ENCODE peak calls at places on chromosomes 2 and 18, in eight cellular contexts. One of them, this sample, is unnamed.
A peak's percentile ranks its signal among the peaks of the same experiment; 100 is the strongest.

GRCh38 chr2:223747392-223748042 is 89.9 kb downstream of the AP1S3 start:
- DNase-seq in T-helper 17 cell: no peak
- DNase-seq in activated CD4-positive, alpha-beta T cell treated with anti-CD3 and anti-CD28 coated beads, Interleukin-2, amount 50 U/mL, for 24 hours: no peak
- DNase-seq in activated gamma-delta T cell treated with Interleukin-2 at 50 U/mL for 16 hours: no peak
- DNase-seq in NCI-H774: no peak
- DNase-seq in germinal center: no peak
- DNase-seq in epithelial cell of esophagus: peak; percentile 90
- DNase-seq in activated T-cell treated with anti-CD3 and anti-CD28 coated beads, Interleukin-2, amount 50 U/mL, for 72 hours: no peak
- DNase-seq in this sample: no peak

GRCh38 chr2:234290196-234290595 is 206.7 kb downstream of the ARL4C start:
- DNase-seq in NCI-H774: no peak
- DNase-seq in activated CD4-positive, alpha-beta T cell treated with anti-CD3 and anti-CD28 coated beads, Interleukin-2, amount 50 U/mL, for 24 hours: no peak
- DNase-seq in T-helper 17 cell: no peak
- DNase-seq in activated gamma-delta T cell treated with Interleukin-2 at 50 U/mL for 16 hours: no peak
- DNase-seq in epithelial cell of esophagus: no peak
- DNase-seq in germinal center: no peak
- DNase-seq in activated T-cell treated with anti-CD3 and anti-CD28 coated beads, Interleukin-2, amount 50 U/mL, for 72 hours: no peak
- DNase-seq in this sample: no peak

GRCh38 chr2:74883011-74883410 is 49.1 kb downstream of the HK2 start:
- DNase-seq in activated T-cell treated with anti-CD3 and anti-CD28 coated beads, Interleukin-2, amount 50 U/mL, for 72 hours: no peak
- DNase-seq in activated CD4-positive, alpha-beta T cell treated with anti-CD3 and anti-CD28 coated beads, Interleukin-2, amount 50 U/mL, for 24 hours: no peak
- DNase-seq in activated gamma-delta T cell treated with Interleukin-2 at 50 U/mL for 16 hours: no peak
- DNase-seq in T-helper 17 cell: no peak
- DNase-seq in epithelial cell of esophagus: no peak
- DNase-seq in NCI-H774: no peak
- DNase-seq in germinal center: no peak
- DNase-seq in this sample: no peak

GRCh38 chr2:204900910-204901309 is 355.6 kb downstream of the PARD3B start:
- DNase-seq in T-helper 17 cell: no peak
- DNase-seq in activated T-cell treated with anti-CD3 and anti-CD28 coated beads, Interleukin-2, amount 50 U/mL, for 72 hours: no peak
- DNase-seq in activated gamma-delta T cell treated with Interleukin-2 at 50 U/mL for 16 hours: no peak
- DNase-seq in germinal center: no peak
- DNase-seq in activated CD4-positive, alpha-beta T cell treated with anti-CD3 and anti-CD28 coated beads, Interleukin-2, amount 50 U/mL, for 24 hours: no peak
- DNase-seq in epithelial cell of esophagus: peak; percentile 81
- DNase-seq in NCI-H774: no peak
- DNase-seq in this sample: no peak

GRCh38 chr2:190210471-190210870 is 109.2 kb downstream of the HIBCH start:
- DNase-seq in activated T-cell treated with anti-CD3 and anti-CD28 coated beads, Interleukin-2, amount 50 U/mL, for 72 hours: no peak
- DNase-seq in germinal center: no peak
- DNase-seq in activated gamma-delta T cell treated with Interleukin-2 at 50 U/mL for 16 hours: no peak
- DNase-seq in epithelial cell of esophagus: no peak
- DNase-seq in T-helper 17 cell: no peak
- DNase-seq in NCI-H774: no peak
- DNase-seq in activated CD4-positive, alpha-beta T cell treated with anti-CD3 and anti-CD28 coated beads, Interleukin-2, amount 50 U/mL, for 24 hours: no peak
- DNase-seq in this sample: no peak

GRCh38 chr2:219358170-219359075 is 25.9 kb upstream of the RESP18 start:
- DNase-seq in T-helper 17 cell: no peak
- DNase-seq in NCI-H774: no peak
- DNase-seq in activated T-cell treated with anti-CD3 and anti-CD28 coated beads, Interleukin-2, amount 50 U/mL, for 72 hours: peak; percentile 53
- DNase-seq in germinal center: no peak
- DNase-seq in activated CD4-positive, alpha-beta T cell treated with anti-CD3 and anti-CD28 coated beads, Interleukin-2, amount 50 U/mL, for 24 hours: no peak
- DNase-seq in activated gamma-delta T cell treated with Interleukin-2 at 50 U/mL for 16 hours: no peak
- DNase-seq in epithelial cell of esophagus: no peak
- DNase-seq in this sample: peak; percentile 26

GRCh38 chr2:176156301-176156958 is 677 bp upstream of the HOXD3 start:
- DNase-seq in activated CD4-positive, alpha-beta T cell treated with anti-CD3 and anti-CD28 coated beads, Interleukin-2, amount 50 U/mL, for 24 hours: no peak
- DNase-seq in NCI-H774: no peak
- DNase-seq in activated gamma-delta T cell treated with Interleukin-2 at 50 U/mL for 16 hours: no peak
- DNase-seq in germinal center: no peak
- DNase-seq in T-helper 17 cell: no peak
- DNase-seq in epithelial cell of esophagus: no peak
- DNase-seq in activated T-cell treated with anti-CD3 and anti-CD28 coated beads, Interleukin-2, amount 50 U/mL, for 72 hours: no peak
- DNase-seq in this sample: no peak

GRCh38 chr2:5121677-5122076 is 570.5 kb upstream of the SOX11 start:
- DNase-seq in activated gamma-delta T cell treated with Interleukin-2 at 50 U/mL for 16 hours: no peak
- DNase-seq in germinal center: no peak
- DNase-seq in T-helper 17 cell: no peak
- DNase-seq in epithelial cell of esophagus: peak; percentile 8
- DNase-seq in activated T-cell treated with anti-CD3 and anti-CD28 coated beads, Interleukin-2, amount 50 U/mL, for 72 hours: no peak
- DNase-seq in NCI-H774: no peak
- DNase-seq in activated CD4-positive, alpha-beta T cell treated with anti-CD3 and anti-CD28 coated beads, Interleukin-2, amount 50 U/mL, for 24 hours: no peak
- DNase-seq in this sample: no peak

GRCh38 chr18:9810216-9810804 is 75.5 kb upstream of the TXNDC2 start:
- DNase-seq in epithelial cell of esophagus: no peak
- DNase-seq in NCI-H774: no peak
- DNase-seq in germinal center: no peak
- DNase-seq in activated CD4-positive, alpha-beta T cell treated with anti-CD3 and anti-CD28 coated beads, Interleukin-2, amount 50 U/mL, for 24 hours: no peak
- DNase-seq in activated T-cell treated with anti-CD3 and anti-CD28 coated beads, Interleukin-2, amount 50 U/mL, for 72 hours: no peak
- DNase-seq in activated gamma-delta T cell treated with Interleukin-2 at 50 U/mL for 16 hours: no peak
- DNase-seq in T-helper 17 cell: no peak
- DNase-seq in this sample: no peak

GRCh38 chr18:9700261-9700796 is 7.8 kb upstream of the RAB31 start:
- DNase-seq in NCI-H774: no peak
- DNase-seq in epithelial cell of esophagus: no peak
- DNase-seq in activated CD4-positive, alpha-beta T cell treated with anti-CD3 and anti-CD28 coated beads, Interleukin-2, amount 50 U/mL, for 24 hours: no peak
- DNase-seq in T-helper 17 cell: no peak
- DNase-seq in germinal center: no peak
- DNase-seq in activated gamma-delta T cell treated with Interleukin-2 at 50 U/mL for 16 hours: no peak
- DNase-seq in activated T-cell treated with anti-CD3 and anti-CD28 coated beads, Interleukin-2, amount 50 U/mL, for 72 hours: no peak
- DNase-seq in this sample: no peak

GRCh38 chr2:23606968-23607367 is 222.0 kb downstream of the KLHL29 start:
- DNase-seq in T-helper 17 cell: no peak
- DNase-seq in germinal center: no peak
- DNase-seq in epithelial cell of esophagus: peak; percentile 16
- DNase-seq in activated T-cell treated with anti-CD3 and anti-CD28 coated beads, Interleukin-2, amount 50 U/mL, for 72 hours: peak; percentile 20
- DNase-seq in activated CD4-positive, alpha-beta T cell treated with anti-CD3 and anti-CD28 coated beads, Interleukin-2, amount 50 U/mL, for 24 hours: no peak
- DNase-seq in activated gamma-delta T cell treated with Interleukin-2 at 50 U/mL for 16 hours: no peak
- DNase-seq in NCI-H774: no peak
- DNase-seq in this sample: no peak

GRCh38 chr18:1103567-1103966 is 198.9 kb downstream of the ADCYAP1 start:
- DNase-seq in T-helper 17 cell: no peak
- DNase-seq in activated T-cell treated with anti-CD3 and anti-CD28 coated beads, Interleukin-2, amount 50 U/mL, for 72 hours: no peak
- DNase-seq in activated gamma-delta T cell treated with Interleukin-2 at 50 U/mL for 16 hours: no peak
- DNase-seq in germinal center: no peak
- DNase-seq in activated CD4-positive, alpha-beta T cell treated with anti-CD3 and anti-CD28 coated beads, Interleukin-2, amount 50 U/mL, for 24 hours: no peak
- DNase-seq in NCI-H774: peak; percentile 6
- DNase-seq in epithelial cell of esophagus: no peak
- DNase-seq in this sample: no peak

GRCh38 chr18:6610436-6610835 is 119.1 kb upstream of the ARHGAP28 start:
- DNase-seq in activated CD4-positive, alpha-beta T cell treated with anti-CD3 and anti-CD28 coated beads, Interleukin-2, amount 50 U/mL, for 24 hours: no peak
- DNase-seq in activated gamma-delta T cell treated with Interleukin-2 at 50 U/mL for 16 hours: no peak
- DNase-seq in germinal center: no peak
- DNase-seq in activated T-cell treated with anti-CD3 and anti-CD28 coated beads, Interleukin-2, amount 50 U/mL, for 72 hours: no peak
- DNase-seq in T-helper 17 cell: no peak
- DNase-seq in NCI-H774: no peak
- DNase-seq in epithelial cell of esophagus: no peak
- DNase-seq in this sample: no peak

GRCh38 chr2:239326831-239327535 is 73.8 kb downstream of the HDAC4 start:
- DNase-seq in epithelial cell of esophagus: peak; percentile 56
- DNase-seq in activated CD4-positive, alpha-beta T cell treated with anti-CD3 and anti-CD28 coated beads, Interleukin-2, amount 50 U/mL, for 24 hours: peak; percentile 32
- DNase-seq in activated T-cell treated with anti-CD3 and anti-CD28 coated beads, Interleukin-2, amount 50 U/mL, for 72 hours: peak; percentile 89
- DNase-seq in NCI-H774: no peak
- DNase-seq in T-helper 17 cell: peak; percentile 61
- DNase-seq in germinal center: no peak
- DNase-seq in activated gamma-delta T cell treated with Interleukin-2 at 50 U/mL for 16 hours: peak; percentile 63
- DNase-seq in this sample: no peak

GRCh38 chr2:231391981-231392380 is 3.5 kb upstream of the B3GNT7 start:
- DNase-seq in NCI-H774: no peak
- DNase-seq in epithelial cell of esophagus: no peak
- DNase-seq in activated T-cell treated with anti-CD3 and anti-CD28 coated beads, Interleukin-2, amount 50 U/mL, for 72 hours: no peak
- DNase-seq in T-helper 17 cell: no peak
- DNase-seq in activated gamma-delta T cell treated with Interleukin-2 at 50 U/mL for 16 hours: no peak
- DNase-seq in germinal center: no peak
- DNase-seq in activated CD4-positive, alpha-beta T cell treated with anti-CD3 and anti-CD28 coated beads, Interleukin-2, amount 50 U/mL, for 24 hours: no peak
- DNase-seq in this sample: no peak

GRCh38 chr2:120763516-120763915 is 27.8 kb downstream of the GLI2 start:
- DNase-seq in activated CD4-positive, alpha-beta T cell treated with anti-CD3 and anti-CD28 coated beads, Interleukin-2, amount 50 U/mL, for 24 hours: no peak
- DNase-seq in epithelial cell of esophagus: no peak
- DNase-seq in activated gamma-delta T cell treated with Interleukin-2 at 50 U/mL for 16 hours: no peak
- DNase-seq in T-helper 17 cell: no peak
- DNase-seq in germinal center: no peak
- DNase-seq in NCI-H774: no peak
- DNase-seq in activated T-cell treated with anti-CD3 and anti-CD28 coated beads, Interleukin-2, amount 50 U/mL, for 72 hours: no peak
- DNase-seq in this sample: peak; percentile 12

GRCh38 chr2:220619525-220620267 is 952.4 kb downstream of the EPHA4 start:
- DNase-seq in T-helper 17 cell: no peak
- DNase-seq in epithelial cell of esophagus: peak; percentile 95
- DNase-seq in activated CD4-positive, alpha-beta T cell treated with anti-CD3 and anti-CD28 coated beads, Interleukin-2, amount 50 U/mL, for 24 hours: no peak
- DNase-seq in activated gamma-delta T cell treated with Interleukin-2 at 50 U/mL for 16 hours: no peak
- DNase-seq in NCI-H774: peak; percentile 14
- DNase-seq in germinal center: no peak
- DNase-seq in activated T-cell treated with anti-CD3 and anti-CD28 coated beads, Interleukin-2, amount 50 U/mL, for 72 hours: no peak
- DNase-seq in this sample: no peak

GRCh38 chr2:241094172-241094571 is 7.9 kb downstream of the MTERF4 start:
- DNase-seq in activated gamma-delta T cell treated with Interleukin-2 at 50 U/mL for 16 hours: no peak
- DNase-seq in activated CD4-positive, alpha-beta T cell treated with anti-CD3 and anti-CD28 coated beads, Interleukin-2, amount 50 U/mL, for 24 hours: no peak
- DNase-seq in T-helper 17 cell: no peak
- DNase-seq in germinal center: no peak
- DNase-seq in activated T-cell treated with anti-CD3 and anti-CD28 coated beads, Interleukin-2, amount 50 U/mL, for 72 hours: no peak
- DNase-seq in epithelial cell of esophagus: no peak
- DNase-seq in NCI-H774: no peak
- DNase-seq in this sample: no peak